ENCODE peak calls at places on chromosomes 12 and 14, in six cellular contexts. E is heart right ventricle; D is CD4-positive, CD25-positive, alpha-beta regulatory T cell; T is body of pancreas; Q is A549; H is fibroblast of lung. F is an unnamed sample.

GRCh38 chr12:119613319-119613936 is 19.9 kb downstream of the TMEM233 start:
- DNase-seq in Q (no peak), E (no peak), T (no peak), H (peak), D (no peak), F (peak)

GRCh38 chr14:39114073-39114838 is at the start of gene GEMIN2:
- DNase-seq in Q (peak), T (peak), H (peak), E (peak), D (peak), F (peak)

GRCh38 chr14:78631551-78631950 is 461.4 kb downstream of the NRXN3 start:
- DNase-seq in E (no peak), D (no peak), H (no peak), T (no peak), Q (no peak), F (no peak)

GRCh38 chr14:83799230-83799629 is 1730.7 kb upstream of the FLRT2 start:
- DNase-seq in E (no peak), H (no peak), D (no peak), Q (no peak), T (no peak), F (no peak)

GRCh38 chr12:55930771-55931316 is at the start of gene DGKA:
- DNase-seq in T (no peak), H (peak), E (peak), D (peak), Q (peak), F (no peak)

GRCh38 chr12:103397536-103397935 is 98.2 kb downstream of the C12orf42 start:
- DNase-seq in Q (no peak), T (no peak), H (no peak), E (no peak), D (no peak), F (no peak)

GRCh38 chr14:80714489-80714888 is 227.0 kb downstream of the CEP128 start:
- DNase-seq in H (no peak), Q (no peak), D (peak), E (no peak), T (no peak), F (no peak)

GRCh38 chr14:32697114-32697513 is 241.6 kb upstream of the NPAS3 start:
- DNase-seq in T (no peak), Q (no peak), H (no peak), E (no peak), D (no peak), F (no peak)

GRCh38 chr14:99273724-99274345 is 1.8 kb upstream of the BCL11B start:
- DNase-seq in Q (peak), T (no peak), D (peak), E (no peak), H (peak), F (no peak)

GRCh38 chr12:78951746-78952532 is 87.4 kb downstream of the SYT1 start:
- DNase-seq in T (no peak), E (no peak), H (peak), D (no peak), Q (no peak), F (no peak)

GRCh38 chr12:2163172-2163927 is 110.6 kb downstream of the CACNA1C start:
- DNase-seq in H (peak), T (peak), Q (no peak), E (peak), D (no peak), F (peak)

GRCh38 chr14:29144598-29144997 is 378.0 kb downstream of the FOXG1 start:
- DNase-seq in T (no peak), D (no peak), E (no peak), Q (no peak), H (peak), F (no peak)

GRCh38 chr14:37343307-37344094 is 145.8 kb downstream of the MIPOL1 start:
- DNase-seq in D (no peak), Q (no peak), H (peak), E (no peak), T (no peak), F (no peak)

GRCh38 chr12:47413806-47414205 is 292.0 kb downstream of the RPAP3 start:
- DNase-seq in T (no peak), E (no peak), Q (no peak), D (no peak), H (peak), F (no peak)

GRCh38 chr14:100065161-100065871 is at the start of gene EVL:
- DNase-seq in Q (no peak), H (no peak), T (no peak), E (no peak), D (peak), F (peak)

GRCh38 chr14:33282181-33282580 is 343.5 kb downstream of the NPAS3 start:
- DNase-seq in D (no peak), H (peak), Q (no peak), T (no peak), E (no peak), F (no peak)

GRCh38 chr14:100072783-100073346 is 7.6 kb downstream of the EVL start:
- DNase-seq in E (no peak), T (no peak), H (no peak), D (peak), Q (no peak), F (no peak)

GRCh38 chr12:122085006-122085405 is 6.5 kb downstream of the MLXIP start:
- DNase-seq in Q (no peak), H (no peak), T (no peak), D (no peak), E (no peak), F (no peak)

GRCh38 chr14:58789756-58790155 is 152.0 kb downstream of the DACT1 start:
- DNase-seq in E (no peak), D (no peak), Q (no peak), T (no peak), H (no peak), F (no peak)

GRCh38 chr12:13386269-13387039 is 189.9 kb downstream of the EMP1 start:
- DNase-seq in E (no peak), D (no peak), Q (no peak), T (no peak), H (no peak), F (no peak)

GRCh38 chr12:4766445-4766844 is 46.2 kb downstream of the GALNT8 start:
- DNase-seq in D (no peak), T (no peak), Q (no peak), E (no peak), H (no peak), F (no peak)

GRCh38 chr12:120265483-120266179 is at the start of gene PXN:
- DNase-seq in D (peak), E (peak), Q (peak), T (peak), H (peak), F (peak)

GRCh38 chr14:75070383-75070782 is 942 bp downstream of the ZC2HC1C start:
- DNase-seq in Q (no peak), H (no peak), E (no peak), T (peak), D (no peak), F (peak)

GRCh38 chr12:88298761-88299242 is 156.7 kb downstream of the TMTC3 start:
- DNase-seq in D (peak), Q (peak), E (no peak), H (peak), T (no peak), F (no peak)

GRCh38 chr12:127750076-127750840 is 516.7 kb upstream of the TMEM132C start:
- DNase-seq in H (peak), E (no peak), Q (no peak), D (no peak), T (no peak), F (no peak)

GRCh38 chr14:42130809-42131208 is 524.1 kb downstream of the LRFN5 start:
- DNase-seq in Q (no peak), H (no peak), E (no peak), D (no peak), T (no peak), F (no peak)

GRCh38 chr14:87179936-87180335 is 813.0 kb downstream of the GALC start:
- DNase-seq in E (no peak), T (no peak), Q (no peak), H (peak), D (no peak), F (no peak)

GRCh38 chr14:88323520-88324199 is 591 bp upstream of the KCNK10 start:
- DNase-seq in T (no peak), E (no peak), H (peak), Q (no peak), D (no peak), F (no peak)

GRCh38 chr14:69055125-69055524 is 76.0 kb upstream of the ACTN1 start:
- DNase-seq in H (peak), E (no peak), Q (no peak), T (no peak), D (no peak), F (no peak)

GRCh38 chr12:103620395-103620794 is 33.3 kb downstream of the STAB2 start:
- DNase-seq in T (no peak), E (no peak), D (no peak), Q (no peak), H (no peak), F (no peak)

GRCh38 chr12:58358369-58358768 is 417.0 kb downstream of the ATP23 start:
- DNase-seq in Q (no peak), T (no peak), H (no peak), E (no peak), D (no peak), F (no peak)

GRCh38 chr14:92613008-92613658 is 99.6 kb downstream of the RIN3 start:
- DNase-seq in T (no peak), D (peak), E (peak), H (peak), Q (no peak), F (no peak)

GRCh38 chr14:50050171-50050570 is 66.2 kb downstream of the VCPKMT start:
- DNase-seq in T (no peak), Q (no peak), H (no peak), E (no peak), D (no peak), F (no peak)
- H3K27ac ChIP-seq in T (no peak), Q (no peak), H (no peak), E (no peak), D (no peak), F (no peak)

GRCh38 chr12:62738611-62739010 is 196.3 kb downstream of the PPM1H start:
- DNase-seq in T (no peak), Q (no peak), H (no peak), E (no peak), D (no peak), F (no peak)
- H3K27ac ChIP-seq in T (no peak), Q (peak), H (no peak), E (no peak), D (no peak), F (no peak)

DNA sequence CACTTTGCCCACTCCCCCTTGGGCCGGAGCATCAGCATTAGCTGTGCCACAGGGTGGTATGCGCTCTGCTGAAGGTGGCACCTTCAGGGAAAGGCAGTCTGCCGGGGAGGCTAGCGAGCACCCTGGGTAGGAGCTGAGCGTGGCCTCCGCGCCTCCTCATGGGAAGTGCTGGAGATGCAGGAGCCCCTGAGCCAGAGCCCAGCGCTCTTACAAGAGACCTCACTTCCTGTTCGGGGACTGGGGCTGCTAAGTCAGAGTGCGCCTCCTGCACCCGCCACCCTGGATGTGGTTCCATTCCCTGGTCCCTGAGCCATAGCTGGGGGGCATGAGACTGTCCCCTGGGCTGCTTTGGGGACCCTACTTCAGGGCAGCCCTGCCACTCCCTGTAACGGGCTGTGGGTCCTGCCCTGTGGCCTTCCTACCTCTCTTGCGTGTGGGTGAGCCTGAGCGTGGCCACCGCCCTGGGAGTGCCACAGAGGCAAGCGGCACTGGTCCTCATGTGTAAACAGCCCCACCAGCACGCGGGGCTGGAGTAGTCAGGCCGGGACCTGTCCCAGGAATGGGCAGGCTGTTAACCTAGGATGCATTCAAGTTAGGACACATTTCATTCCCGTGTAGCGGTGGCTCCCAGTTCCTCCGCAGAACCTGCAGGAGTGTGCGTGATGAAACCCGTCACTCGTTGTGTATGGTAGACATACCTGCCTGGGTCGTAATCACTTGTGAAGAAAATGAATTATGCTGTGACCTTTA is 19.4 kb downstream of the COA8 start:
- DNase-seq in D (no peak), Q (no peak), E (no peak), H (no peak), T (no peak), F (no peak)
- H3K27ac ChIP-seq in D (no peak), Q (no peak), E (no peak), H (no peak), T (no peak), F (no peak)

DNA sequence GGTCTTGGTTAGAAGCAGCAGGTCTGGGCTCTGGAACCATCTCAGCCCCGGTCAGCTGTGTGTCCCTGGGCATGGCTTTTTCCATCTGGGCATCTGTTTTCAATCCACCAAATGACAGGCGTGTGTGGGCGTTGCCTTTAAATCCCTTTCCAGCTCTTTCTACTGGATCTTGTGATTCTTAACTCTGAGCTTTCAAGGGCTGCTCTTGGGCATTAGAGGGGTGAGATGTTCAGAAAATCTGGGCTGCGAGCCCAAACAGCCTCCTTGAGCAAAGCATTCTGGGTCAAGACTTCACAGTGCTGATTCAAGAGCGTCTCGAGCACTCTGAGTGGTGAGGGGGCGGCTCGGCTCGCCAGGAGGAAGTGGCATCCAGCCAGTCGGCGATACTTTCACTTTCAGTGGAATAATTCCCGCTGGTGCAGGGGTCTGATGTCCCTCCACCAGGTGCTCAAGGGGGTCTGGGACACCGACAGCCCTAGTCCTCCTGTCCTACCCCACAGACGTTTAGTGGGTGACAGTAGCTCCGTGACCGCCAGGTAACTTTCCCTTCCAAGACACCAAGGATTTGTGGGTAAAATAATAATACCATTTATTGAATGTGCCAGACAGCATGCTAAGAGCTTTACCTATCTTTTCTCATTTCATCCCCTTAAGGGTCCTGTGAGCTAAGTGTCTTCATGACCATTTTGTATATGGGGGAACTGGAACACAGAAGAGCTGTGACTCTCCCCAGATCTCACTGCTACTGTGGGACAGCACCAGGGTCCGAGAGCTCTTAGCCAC is 114.0 kb downstream of the PLXNC1 start:
- DNase-seq in T (peak), H (peak), Q (peak), D (peak), E (peak), F (peak)
- H3K27ac ChIP-seq in T (no peak), H (peak), Q (peak), D (peak), E (peak), F (peak)

GRCh38 chr12:110075880-110076279 is 27.6 kb upstream of the C12orf76 start:
- DNase-seq in D (no peak), T (no peak), Q (no peak), E (no peak), H (no peak), F (no peak)

GRCh38 chr12:110084314-110085015 is 36.1 kb upstream of the C12orf76 start:
- DNase-seq in T (no peak), D (no peak), E (no peak), Q (no peak), H (peak), F (no peak)

GRCh38 chr12:110080410-110080809 is 32.1 kb upstream of the C12orf76 start:
- DNase-seq in E (no peak), Q (no peak), T (no peak), H (no peak), D (no peak), F (no peak)

GRCh38 chr12:110077769-110078168 is 29.4 kb upstream of the C12orf76 start:
- DNase-seq in Q (no peak), D (no peak), T (no peak), E (no peak), H (no peak), F (no peak)

GRCh38 chr12:110079477-110080400 is 31.4 kb upstream of the C12orf76 start:
- DNase-seq in Q (peak), D (peak), T (peak), E (peak), H (peak), F (no peak)
- H3K27ac ChIP-seq in Q (peak), D (peak), T (no peak), E (peak), H (no peak), F (no peak)

GRCh38 chr14:102516531-102517411 is 7.2 kb upstream of the ANKRD9 start:
- DNase-seq in E (no peak), D (peak), Q (peak), H (no peak), T (peak), F (peak)
- H3K27ac ChIP-seq in E (peak), D (no peak), Q (peak), H (peak), T (no peak), F (peak)

GRCh38 chr12:67811437-67812361 is 163.2 kb downstream of the DYRK2 start:
- DNase-seq in D (no peak), H (peak), Q (no peak), E (no peak), T (no peak), F (no peak)
- H3K27ac ChIP-seq in D (no peak), H (no peak), Q (no peak), E (no peak), T (no peak), F (no peak)

DNA sequence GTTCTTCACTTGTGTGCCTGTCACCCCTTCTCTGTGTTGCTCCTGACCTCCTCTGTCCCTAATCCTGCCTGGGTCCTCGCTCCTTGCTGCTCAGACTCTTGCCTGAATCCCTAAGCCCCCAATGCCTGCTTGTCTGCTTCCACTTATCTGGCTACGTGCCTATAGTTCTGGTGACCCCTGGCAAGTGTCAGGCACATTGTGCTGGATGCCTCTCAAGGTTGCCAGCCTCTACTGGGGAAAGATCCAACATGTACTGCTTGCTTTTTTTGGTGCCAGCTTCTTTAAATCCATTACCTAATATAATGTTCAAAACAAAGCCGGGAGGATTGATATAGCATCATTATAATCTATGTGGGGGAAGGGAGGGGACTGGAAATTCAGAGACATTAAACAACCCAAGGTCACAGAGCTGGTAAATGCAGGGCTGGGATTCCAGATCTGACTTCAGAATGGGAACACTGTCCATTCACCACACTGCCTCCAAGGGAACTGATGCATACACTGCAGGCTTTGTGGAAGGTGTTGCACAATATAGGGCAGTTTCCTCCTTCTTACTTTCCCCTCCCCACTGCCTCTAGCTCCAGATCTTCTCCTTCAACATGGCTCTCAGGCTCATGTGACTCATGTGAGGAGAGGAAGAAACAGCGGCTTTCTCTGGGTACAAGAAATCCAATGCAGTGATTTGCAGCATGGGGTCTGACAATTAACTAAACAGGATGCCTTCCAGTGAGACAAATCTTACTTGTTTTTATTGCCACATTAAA is 447.8 kb upstream of the CCDC196 start:
- DNase-seq in Q (no peak), T (no peak), D (no peak), E (no peak), H (peak), F (peak)
- H3K27ac ChIP-seq in Q (no peak), T (no peak), D (no peak), E (no peak), H (no peak), F (no peak)

DNA sequence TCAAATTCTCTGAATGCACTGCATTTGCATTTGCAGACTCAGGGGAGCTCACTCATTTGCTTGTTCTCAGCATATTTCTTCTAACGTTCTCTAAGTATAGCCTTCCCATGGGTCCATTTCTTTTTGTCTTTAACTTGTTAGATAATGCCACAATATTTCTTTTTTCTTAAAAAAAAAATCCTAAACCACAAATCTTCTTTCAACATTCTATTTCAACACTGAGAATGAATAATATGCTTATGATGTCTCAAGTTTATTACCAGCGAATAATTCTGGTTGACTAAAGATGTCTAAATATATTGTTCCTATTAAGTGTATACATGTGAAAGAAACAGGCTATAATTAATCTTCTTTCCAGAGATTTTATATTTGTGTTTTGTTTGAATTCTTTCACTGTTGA is 200.3 kb downstream of the ANO6 start:
- DNase-seq in E (no peak), H (no peak), D (no peak), T (no peak), Q (no peak), F (no peak)
- H3K27ac ChIP-seq in E (peak), H (peak), D (no peak), T (no peak), Q (no peak), F (peak)